ENCODE peak calls at places on chromosomes 2 and 18, in four cellular contexts. V is Calu3; M is stimulated activated CD4-positive, alpha-beta T cell treated with anti-CD3 and anti-CD28 coated beads, Interleukin-2, amount 100 ng/mL, for 48 hours; N is NCI-H510A treated with DMSO at 0.1 percent for 48 hours. O is an unnamed sample.

GRCh38 chr2:200406379-200406778 is 99.9 kb downstream of the SPATS2L start:
- DNase-seq in V (no peak), M (no peak), N (peak), O (no peak)

GRCh38 chr2:143808166-143808565 is 678.9 kb downstream of the ARHGAP15 start:
- DNase-seq in V (no peak), M (no peak), N (no peak), O (no peak)

GRCh38 chr2:71777946-71778345 is 324.6 kb downstream of the DYSF start:
- DNase-seq in V (no peak), M (no peak), N (no peak), O (no peak)

GRCh38 chr18:21303913-21304312 is 61.9 kb downstream of the GREB1L start:
- DNase-seq in V (no peak), M (no peak), N (no peak), O (no peak)

GRCh38 chr2:1910562-1911256 is 166.4 kb upstream of the PXDN start:
- DNase-seq in V (no peak), M (no peak), N (peak), O (no peak)

GRCh38 chr2:133821107-133821760 is 253.0 kb upstream of the NCKAP5 start:
- DNase-seq in V (no peak), M (no peak), N (no peak), O (no peak)

GRCh38 chr18:59264136-59264571 is 9.1 kb downstream of the RAX start:
- DNase-seq in V (no peak), M (no peak), N (no peak), O (no peak)

GRCh38 chr18:53796042-53796729 is 428.3 kb downstream of the MBD2 start:
- DNase-seq in V (no peak), M (no peak), N (no peak), O (no peak)

GRCh38 chr2:235756491-235756890 is 262.6 kb downstream of the AGAP1 start:
- DNase-seq in V (no peak), M (no peak), N (no peak), O (no peak)